ENCODE peak calls at places on chromosomes 2 and 18, in five cellular contexts. I is esophagus squamous epithelium, Q is HCT116, M is ascending aorta, Z is hepatocyte. N is an unnamed sample.
A peak's percentile ranks its signal among the peaks of the same experiment; 100 is the strongest.

GRCh38 chr2:60586081-60586480 is 32.6 kb upstream of the BCL11A start:
- DNase-seq in I (no peak), Q (no peak), M (no peak), Z (no peak), N (no peak)

GRCh38 chr2:223618172-223619035 is 16.2 kb upstream of the SCG2 start:
- DNase-seq in I (no peak), Q (no peak), M (no peak), Z (no peak), N (no peak)

GRCh38 chr2:149271575-149271974 is 58.8 kb upstream of the LYPD6 start:
- DNase-seq in I (no peak), Q (no peak), M (no peak), Z (no peak), N (no peak)

GRCh38 chr18:37956902-37957301 is 391.3 kb upstream of the CELF4 start:
- DNase-seq in I (no peak), Q (no peak), M (no peak), Z (no peak), N (no peak)

GRCh38 chr2:119430023-119430498 is 1.6 kb upstream of the TMEM37 start:
- DNase-seq in I (no peak), Q (no peak), M (peak; percentile 53), Z (no peak), N (no peak)

GRCh38 chr18:37537868-37538525 is 27.6 kb downstream of the CELF4 start:
- DNase-seq in I (no peak), Q (peak; percentile 37), M (peak; percentile 69), Z (peak; percentile 87), N (peak; percentile 67)

GRCh38 chr2:158357699-158358098 is 98.9 kb downstream of the CCDC148 start:
- DNase-seq in I (no peak), Q (no peak), M (no peak), Z (no peak), N (no peak)

GRCh38 chr18:77970814-77971213 is 721.2 kb downstream of the GALR1 start:
- DNase-seq in I (no peak), Q (no peak), M (no peak), Z (no peak), N (no peak)

GRCh38 chr2:18117592-18117991 is 239.1 kb downstream of the KCNS3 start:
- DNase-seq in I (no peak), Q (peak; percentile 13), M (no peak), Z (peak; percentile 34), N (no peak)

GRCh38 chr2:168956392-168956791 is 55.3 kb downstream of the G6PC2 start:
- DNase-seq in I (no peak), Q (no peak), M (no peak), Z (no peak), N (no peak)

GRCh38 chr18:58827886-58828285 is 36.8 kb upstream of the ZNF532 start:
- DNase-seq in I (no peak), Q (no peak), M (no peak), Z (no peak), N (no peak)

GRCh38 chr2:144137705-144138428 is 382.1 kb downstream of the ZEB2 start:
- DNase-seq in I (no peak), Q (no peak), M (no peak), Z (no peak), N (no peak)

GRCh38 chr2:221554769-221555510 is 17.2 kb downstream of the EPHA4 start:
- DNase-seq in I (no peak), Q (no peak), M (no peak), Z (no peak), N (no peak)

GRCh38 chr2:3612639-3613523 is 18.0 kb downstream of the COLEC11 start:
- DNase-seq in I (no peak), Q (no peak), M (peak; percentile 55), Z (no peak), N (peak; percentile 45)

GRCh38 chr2:69798466-69798908 is 31.0 kb upstream of the GMCL1 start:
- DNase-seq in I (no peak), Q (no peak), M (no peak), Z (peak; percentile 26), N (no peak)

GRCh38 chr2:178828496-178828895 is 21.3 kb upstream of the TTN start:
- DNase-seq in I (no peak), Q (no peak), M (no peak), Z (no peak), N (no peak)

GRCh38 chr2:28117104-28117596 is 226.6 kb downstream of the BABAM2 start:
- DNase-seq in I (no peak), Q (no peak), M (no peak), Z (peak; percentile 72), N (no peak)

GRCh38 chr2:167862787-167863186 is 384.6 kb downstream of the STK39 start:
- DNase-seq in I (no peak), Q (no peak), M (no peak), Z (no peak), N (no peak)

GRCh38 chr2:240179186-240179815 is 38.8 kb upstream of the OTOS start:
- DNase-seq in I (no peak), Q (no peak), M (no peak), Z (no peak), N (no peak)

GRCh38 chr2:174787485-174788205 is 23.4 kb upstream of the CHRNA1 start:
- DNase-seq in I (no peak), Q (no peak), M (no peak), Z (peak; percentile 84), N (no peak)

GRCh38 chr18:62954341-62954740 is 239.0 kb downstream of the PHLPP1 start:
- DNase-seq in I (no peak), Q (no peak), M (no peak), Z (no peak), N (no peak)

GRCh38 chr2:47359375-47359868 is 43.5 kb upstream of the MSH2 start:
- DNase-seq in I (no peak), Q (no peak), M (no peak), Z (no peak), N (no peak)

GRCh38 chr18:48602759-48603390 is 64.0 kb downstream of the CTIF start:
- DNase-seq in I (no peak), Q (no peak), M (no peak), Z (no peak), N (no peak)

GRCh38 chr2:119234021-119235019 is 10.7 kb downstream of the STEAP3 start:
- DNase-seq in I (no peak), Q (no peak), M (no peak), Z (peak; percentile 45), N (no peak)

GRCh38 chr2:180040146-180040925 is 33.2 kb upstream of the CWC22 start:
- DNase-seq in I (no peak), Q (no peak), M (no peak), Z (no peak), N (no peak)

GRCh38 chr2:219109468-219109867 is 48.7 kb upstream of the IHH start:
- DNase-seq in I (no peak), Q (no peak), M (no peak), Z (peak; percentile 70), N (peak; percentile 56)

GRCh38 chr2:56380861-56381260 is 197.1 kb downstream of the CCDC85A start:
- DNase-seq in I (no peak), Q (no peak), M (no peak), Z (no peak), N (no peak)

GRCh38 chr2:213067888-213068287 is 83.5 kb downstream of the IKZF2 start:
- DNase-seq in I (no peak), Q (no peak), M (no peak), Z (no peak), N (no peak)

DNA sequence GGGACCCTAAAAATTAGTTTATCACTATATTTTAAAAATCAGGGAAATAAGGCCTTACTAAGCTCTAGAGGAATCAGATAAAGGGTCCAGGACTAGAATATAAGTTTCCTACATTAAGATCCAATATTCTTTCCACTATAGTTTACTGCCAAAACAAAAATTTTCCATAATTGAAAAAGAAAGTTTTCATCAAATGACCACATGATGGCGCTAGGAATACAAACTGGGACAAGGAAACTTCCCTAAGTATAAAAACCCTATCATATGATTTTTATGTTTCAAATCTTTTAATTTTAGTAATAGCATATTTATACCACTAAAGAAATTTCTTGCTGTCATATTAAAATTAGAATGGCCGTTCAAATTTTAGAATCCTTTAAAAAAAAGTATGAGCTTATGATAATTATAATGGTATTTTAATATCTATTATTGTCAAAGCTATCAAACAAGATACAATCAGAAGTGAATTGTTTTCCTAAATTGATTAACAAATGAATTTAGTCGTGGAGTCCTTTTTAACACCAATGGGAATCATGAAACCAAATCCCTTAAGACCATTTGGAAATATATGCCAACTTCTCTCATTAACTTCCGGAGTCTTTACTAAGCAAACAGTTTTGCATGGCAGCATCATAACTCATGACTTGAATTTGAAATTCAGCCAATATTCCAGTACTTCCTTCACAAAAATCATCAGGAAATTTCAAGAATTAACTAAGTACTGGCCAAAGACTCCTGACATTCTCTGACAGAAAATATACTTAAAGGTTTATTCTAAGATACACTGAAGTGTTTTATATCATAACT is 70.3 kb downstream of the SCN1A start:
- DNase-seq in I (no peak), Q (no peak), M (no peak), Z (peak; percentile 37), N (no peak)
- TF ChIP-seq CTCF in I (no peak), Q (peak; percentile 54), M (peak; percentile 46), Z (peak; percentile 57), N (no peak)

GRCh38 chr2:42495611-42496010 is 1.8 kb upstream of the KCNG3 start:
- DNase-seq in I (no peak), Q (no peak), M (no peak), Z (no peak), N (no peak)

GRCh38 chr2:42493885-42494433 is at the start of gene KCNG3:
- DNase-seq in I (no peak), Q (no peak), M (peak; percentile 70), Z (peak; percentile 89), N (no peak)

GRCh38 chr2:42495234-42495581 is 1.4 kb upstream of the KCNG3 start:
- DNase-seq in I (no peak), Q (no peak), M (no peak), Z (no peak), N (no peak)

GRCh38 chr2:42493468-42493884 is 306 bp downstream of the KCNG3 start:
- DNase-seq in I (no peak), Q (no peak), M (no peak), Z (no peak), N (no peak)

GRCh38 chr2:42494434-42495233 is 852 bp upstream of the KCNG3 start:
- DNase-seq in I (no peak), Q (peak; percentile 82), M (peak; percentile 71), Z (peak; percentile 85), N (peak; percentile 70)
- TF ChIP-seq CTCF in I (peak; percentile 76), Q (peak; percentile 85), M (peak; percentile 85), Z (peak; percentile 86), N (peak; percentile 74)

DNA sequence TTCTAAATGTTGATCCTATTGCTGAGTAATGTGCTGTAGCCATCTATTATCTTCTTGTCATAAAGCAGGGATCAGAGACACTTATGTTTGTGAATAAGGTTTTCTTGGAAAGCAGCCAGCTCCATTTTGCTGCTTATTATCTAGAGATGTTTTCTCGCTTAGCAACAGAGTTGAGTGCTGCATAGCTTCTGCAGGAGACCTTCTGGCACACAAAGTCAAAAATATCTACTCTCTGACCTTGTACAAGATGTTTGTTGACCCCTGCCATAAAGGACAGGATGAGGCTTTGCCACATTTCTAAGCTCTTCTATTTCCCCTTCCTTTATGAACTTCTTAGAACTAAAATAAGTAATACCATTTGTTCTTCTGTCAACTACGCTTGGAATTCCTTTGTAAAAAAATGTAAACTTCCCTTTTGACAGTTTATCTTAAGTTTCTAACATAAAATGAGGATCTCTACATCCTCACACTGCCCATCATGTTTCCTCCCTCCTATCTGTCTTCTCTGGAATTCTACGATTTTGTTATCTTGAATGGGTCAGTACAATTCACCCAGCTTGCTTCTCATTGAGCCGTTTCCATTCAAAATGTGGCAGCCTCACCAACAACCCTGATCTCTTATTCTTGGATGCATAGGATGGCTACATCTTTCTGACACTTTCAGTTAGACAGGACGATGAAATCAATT is 1377.1 kb downstream of the SUCLG1 start:
- DNase-seq in I (no peak), Q (no peak), M (no peak), Z (peak; percentile 64), N (no peak)
- TF ChIP-seq CTCF in I (no peak), Q (no peak), M (no peak), Z (no peak), N (no peak)

GRCh38 chr2:176817061-176817565 is 395.5 kb upstream of the HNRNPA3 start:
- DNase-seq in I (no peak), Q (no peak), M (no peak), Z (peak; percentile 53), N (no peak)
- TF ChIP-seq CTCF in I (no peak), Q (peak; percentile 21), M (no peak), Z (peak; percentile 32), N (no peak)

N was measured in breast epithelium.